ENCODE peak calls at places on chromosomes 2 and 18, in eight cellular contexts. O, D, U, K, X, S, Z and N are unnamed samples.
A peak's percentile ranks its signal among the peaks of the same experiment; 100 is the strongest.

GRCh38 chr2:8457092-8457481 is 224.8 kb upstream of the ID2 start:
- ATAC-seq in U (peak; percentile 49), X (peak; percentile 19), S (peak; percentile 67), K (peak; percentile 75), D (no peak), Z (peak; percentile 34), O (peak; percentile 53), N (peak; percentile 44)

GRCh38 chr2:60832621-60833020 is 48.8 kb upstream of the REL start:
- ATAC-seq in O (no peak), K (no peak), X (no peak), D (no peak), S (no peak), Z (no peak), U (peak; percentile 87), N (peak; percentile 80)

GRCh38 chr18:22391571-22392359 is 25.9 kb downstream of the CTAGE1 start:
- ATAC-seq in X (peak; percentile 16), K (no peak), S (no peak), O (no peak), Z (no peak), D (no peak), U (peak; percentile 81), N (no peak)

GRCh38 chr2:203804070-203804469 is 63.5 kb upstream of the CTLA4 start:
- ATAC-seq in U (peak; percentile 35), Z (no peak), X (peak; percentile 88), O (no peak), S (no peak), K (peak; percentile 69), D (peak; percentile 69), N (peak; percentile 24)

GRCh38 chr2:27086722-27087446 is at the start of gene KHK:
- ATAC-seq in K (peak; percentile 11), D (peak; percentile 17), X (peak; percentile 50), O (no peak), S (peak; percentile 45), Z (no peak), U (peak; percentile 1), N (no peak)

GRCh38 chr2:37843554-37843953 is 81.5 kb upstream of the RMDN2 start:
- ATAC-seq in K (no peak), X (no peak), D (no peak), Z (no peak), S (no peak), U (no peak), O (no peak), N (no peak)

GRCh38 chr2:237556773-237557632 is 9.4 kb upstream of the PRLH start:
- ATAC-seq in U (peak; percentile 93), Z (no peak), X (no peak), K (no peak), S (no peak), O (peak; percentile 81), D (no peak), N (peak; percentile 84)

GRCh38 chr2:29012211-29012681 is 31.1 kb downstream of the TOGARAM2 start:
- ATAC-seq in U (no peak), K (peak; percentile 58), Z (no peak), S (peak; percentile 53), O (peak; percentile 75), D (peak; percentile 64), X (peak; percentile 66), N (no peak)

GRCh38 chr2:43027103-43027482 is 199.3 kb downstream of the ZFP36L2 start:
- ATAC-seq in Z (no peak), S (no peak), X (peak; percentile 62), O (no peak), U (no peak), K (no peak), D (peak; percentile 53), N (no peak)

GRCh38 chr2:32355976-32356734 is 668 bp upstream of the BIRC6 start:
- ATAC-seq in D (no peak), X (peak; percentile 5), S (peak; percentile 44), U (no peak), O (no peak), K (peak; percentile 51), Z (peak; percentile 1), N (no peak)